ENCODE peak calls at places on chromosomes 12 and 14, in eight cellular contexts. G is HepG2; H is right lobe of liver; D is caudate nucleus; E is prostate gland; I is psoas muscle; N is CD8-positive, alpha-beta T cell; F is Peyer's patch. U is an unnamed sample.

GRCh38 chr12:112261559-112261958 is 120.7 kb downstream of the HECTD4 start:
- DNase-seq in G (peak), H (no peak), D (no peak), E (no peak), I (no peak), N (no peak), F (no peak), U (no peak)

GRCh38 chr12:9319842-9320173 is 111.6 kb upstream of the PZP start:
- DNase-seq in G (no peak), H (no peak), D (no peak), E (no peak), I (no peak), N (no peak), F (no peak), U (no peak)

GRCh38 chr12:3199551-3200031 is 122.4 kb downstream of the TSPAN9 start:
- DNase-seq in G (no peak), H (no peak), D (peak), E (no peak), I (no peak), N (no peak), F (no peak), U (no peak)

GRCh38 chr12:58888131-58888783 is 32.0 kb downstream of the LRIG3 start:
- DNase-seq in G (no peak), H (peak), D (peak), E (peak), I (peak), N (no peak), F (no peak), U (no peak)

GRCh38 chr12:94078138-94078723 is 70.1 kb upstream of the PLXNC1 start:
- DNase-seq in G (peak), H (no peak), D (no peak), E (no peak), I (no peak), N (no peak), F (no peak), U (no peak)

GRCh38 chr14:104290756-104291122 is 152.4 kb downstream of the KIF26A start:
- DNase-seq in G (no peak), H (peak), D (no peak), E (no peak), I (peak), N (no peak), F (no peak), U (peak)

GRCh38 chr14:61493239-61493638 is 171.9 kb downstream of the PRKCH start:
- DNase-seq in G (no peak), H (no peak), D (no peak), E (no peak), I (no peak), N (no peak), F (no peak), U (no peak)

GRCh38 chr14:100263141-100263540 is 24.2 kb downstream of the YY1 start:
- DNase-seq in G (no peak), H (no peak), D (no peak), E (no peak), I (no peak), N (no peak), F (no peak), U (no peak)

GRCh38 chr14:74085828-74086227 is 1.1 kb downstream of the LIN52 start:
- DNase-seq in G (no peak), H (no peak), D (no peak), E (no peak), I (no peak), N (no peak), F (no peak), U (no peak)

GRCh38 chr12:65822732-65823480 is 1.4 kb upstream of the HMGA2 start:
- DNase-seq in G (peak), H (no peak), D (no peak), E (no peak), I (no peak), N (no peak), F (no peak), U (no peak)

GRCh38 chr12:80353254-80353653 is 90.8 kb upstream of the PTPRQ start:
- DNase-seq in G (peak), H (no peak), D (no peak), E (no peak), I (no peak), N (no peak), F (no peak), U (no peak)

GRCh38 chr12:68675098-68675842 is 11.5 kb upstream of the NUP107 start:
- DNase-seq in G (no peak), H (no peak), D (no peak), E (no peak), I (no peak), N (peak), F (peak), U (no peak)

GRCh38 chr12:24852420-24852819 is 96.5 kb downstream of the BCAT1 start:
- DNase-seq in G (no peak), H (no peak), D (no peak), E (no peak), I (no peak), N (no peak), F (no peak), U (no peak)
- H3K27ac ChIP-seq in G (no peak), H (no peak), D (no peak), E (no peak), I (no peak), N (no peak), F (no peak), U (no peak)

DNA sequence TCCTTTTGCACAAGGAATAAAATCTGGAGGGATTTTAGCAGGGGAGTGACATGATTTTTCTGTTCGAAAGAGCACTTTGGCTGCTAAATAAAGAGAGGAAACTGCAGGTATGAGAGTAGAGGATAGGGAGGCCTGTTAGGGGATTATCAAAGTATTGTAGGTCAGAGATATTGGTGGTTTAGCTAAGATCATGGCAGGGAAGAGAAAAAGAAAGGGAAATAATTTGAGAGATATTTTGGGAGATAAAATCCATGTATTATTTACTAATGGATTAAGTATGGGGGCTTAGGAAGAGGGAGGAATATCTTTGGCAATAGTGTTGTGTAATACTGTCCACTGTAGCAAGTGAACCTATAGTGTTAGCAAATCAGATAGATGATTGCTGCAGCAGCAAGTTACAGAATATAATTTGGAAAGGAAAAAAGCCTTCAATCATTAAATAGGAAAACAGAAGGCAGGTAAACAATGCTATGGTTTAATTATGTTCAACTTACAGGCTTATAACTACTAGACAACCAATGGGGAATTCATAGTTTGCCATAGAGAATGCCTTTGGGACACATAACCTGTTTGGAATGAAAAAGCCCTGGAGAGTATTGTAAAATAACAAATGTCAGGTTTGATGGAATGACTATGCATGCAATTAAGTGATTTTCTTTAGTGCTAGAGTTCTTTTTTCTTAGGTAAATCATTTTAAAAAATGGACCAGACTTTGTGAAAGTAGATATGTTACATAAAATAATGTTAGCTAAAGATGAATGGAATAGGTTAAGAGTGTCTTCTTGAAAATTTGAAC is 50.5 kb downstream of the ADIPOR2 start:
- DNase-seq in G (peak), H (no peak), D (no peak), E (no peak), I (no peak), N (no peak), F (no peak), U (no peak)
- H3K27ac ChIP-seq in G (peak), H (no peak), D (no peak), E (peak), I (peak), N (no peak), F (no peak), U (no peak)

DNA sequence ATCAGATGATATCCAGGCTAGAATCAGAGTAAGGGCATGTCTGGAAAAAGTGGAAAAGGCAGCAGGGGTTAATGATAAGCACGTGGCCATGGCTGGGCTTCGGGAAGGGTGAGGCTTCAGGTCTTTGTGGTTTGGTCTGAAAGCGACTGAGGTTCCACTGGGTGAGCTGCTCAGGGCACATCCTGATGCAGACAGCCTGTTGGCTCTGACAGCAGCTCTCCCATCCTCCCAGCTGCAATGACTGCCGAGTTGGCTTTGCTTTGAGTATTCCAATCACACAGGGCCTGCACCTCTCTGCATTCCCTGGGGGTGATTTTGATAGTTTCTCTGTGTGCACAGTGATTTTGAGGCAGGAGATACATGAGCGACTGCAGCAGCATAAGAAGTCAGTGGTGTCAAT is 390.7 kb downstream of the APAF1 start:
- DNase-seq in G (no peak), H (no peak), D (no peak), E (no peak), I (no peak), N (no peak), F (no peak), U (no peak)
- H3K27ac ChIP-seq in G (no peak), H (no peak), D (peak), E (no peak), I (no peak), N (no peak), F (no peak), U (no peak)

GRCh38 chr14:105477659-105478623 is 3.3 kb downstream of the CRIP2 start:
- DNase-seq in G (no peak), H (no peak), D (no peak), E (no peak), I (no peak), N (peak), F (peak), U (no peak)

GRCh38 chr14:105475916-105476845 is 1.6 kb downstream of the CRIP2 start:
- DNase-seq in G (peak), H (peak), D (peak), E (no peak), I (peak), N (no peak), F (no peak), U (no peak)

GRCh38 chr14:105475269-105475915 is 771 bp downstream of the CRIP2 start:
- DNase-seq in G (no peak), H (peak), D (no peak), E (no peak), I (no peak), N (no peak), F (no peak), U (no peak)

GRCh38 chr14:105478624-105479305 is 4.1 kb downstream of the CRIP2 start:
- DNase-seq in G (no peak), H (no peak), D (no peak), E (no peak), I (no peak), N (no peak), F (no peak), U (no peak)

GRCh38 chr14:105476937-105477658 is 2.5 kb downstream of the CRIP2 start:
- DNase-seq in G (no peak), H (no peak), D (no peak), E (no peak), I (no peak), N (no peak), F (no peak), U (no peak)
- H3K27ac ChIP-seq in G (peak), H (peak), D (peak), E (peak), I (peak), N (no peak), F (peak), U (peak)

GRCh38 chr12:51817027-51817953 is 31.2 kb downstream of the FIGNL2 start:
- DNase-seq in G (no peak), H (no peak), D (no peak), E (no peak), I (peak), N (no peak), F (no peak), U (peak)

GRCh38 chr12:51812871-51813270 is 35.6 kb downstream of the FIGNL2 start:
- DNase-seq in G (no peak), H (no peak), D (no peak), E (no peak), I (no peak), N (no peak), F (no peak), U (no peak)

GRCh38 chr12:51813931-51814310 is 34.6 kb downstream of the FIGNL2 start:
- DNase-seq in G (no peak), H (no peak), D (no peak), E (no peak), I (no peak), N (no peak), F (no peak), U (no peak)

GRCh38 chr12:51815571-51815970 is 32.9 kb downstream of the FIGNL2 start:
- DNase-seq in G (no peak), H (no peak), D (no peak), E (no peak), I (peak), N (no peak), F (no peak), U (no peak)

GRCh38 chr12:51814311-51815088 is 34.0 kb downstream of the FIGNL2 start:
- DNase-seq in G (peak), H (peak), D (peak), E (peak), I (peak), N (peak), F (peak), U (peak)
- H3K27ac ChIP-seq in G (no peak), H (peak), D (peak), E (peak), I (peak), N (peak), F (peak), U (peak)

GRCh38 chr14:96235426-96235825 is 20.6 kb upstream of the BDKRB1 start:
- DNase-seq in G (no peak), H (no peak), D (no peak), E (no peak), I (no peak), N (no peak), F (no peak), U (no peak)
- H3K27ac ChIP-seq in G (no peak), H (no peak), D (no peak), E (no peak), I (no peak), N (no peak), F (no peak), U (no peak)

DNA sequence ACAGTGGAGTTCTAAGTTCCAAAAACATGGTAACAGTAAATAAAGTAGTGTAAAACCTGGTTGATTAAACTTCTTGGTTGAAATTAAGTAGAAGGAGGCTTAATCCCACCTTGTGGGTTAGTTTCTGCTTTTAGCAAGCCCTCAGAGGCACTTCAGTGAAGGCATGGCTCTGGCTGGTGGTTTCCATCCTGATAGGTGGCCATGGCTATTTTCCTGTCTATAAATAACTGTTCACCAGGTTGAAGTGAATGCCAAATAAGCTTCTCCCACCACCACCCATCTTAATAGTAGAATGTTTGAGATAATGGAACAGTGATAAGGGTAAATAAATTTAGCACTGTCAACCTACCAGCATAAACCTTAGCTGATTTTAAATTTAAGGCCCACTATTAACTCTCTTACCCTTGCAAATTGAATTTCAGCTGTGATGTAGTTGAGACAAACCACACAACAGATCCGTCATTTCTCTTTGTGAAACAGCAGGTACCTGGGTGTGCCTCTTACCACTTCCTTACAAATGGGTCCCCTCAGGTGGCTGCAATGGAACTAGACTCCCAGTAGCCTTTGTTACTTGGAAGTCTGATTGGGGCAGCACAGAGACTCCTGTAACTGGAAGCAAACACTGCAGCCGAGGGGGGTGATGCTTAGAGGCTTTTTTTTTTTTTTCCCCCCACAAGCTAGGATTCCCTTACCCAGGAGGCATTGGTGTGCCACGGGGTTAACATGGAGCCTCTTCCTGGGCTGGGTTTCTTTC is 41.4 kb downstream of the DAAM1 start:
- DNase-seq in G (no peak), H (no peak), D (no peak), E (no peak), I (no peak), N (no peak), F (no peak), U (no peak)
- H3K27ac ChIP-seq in G (no peak), H (no peak), D (no peak), E (no peak), I (no peak), N (no peak), F (no peak), U (no peak)

DNA sequence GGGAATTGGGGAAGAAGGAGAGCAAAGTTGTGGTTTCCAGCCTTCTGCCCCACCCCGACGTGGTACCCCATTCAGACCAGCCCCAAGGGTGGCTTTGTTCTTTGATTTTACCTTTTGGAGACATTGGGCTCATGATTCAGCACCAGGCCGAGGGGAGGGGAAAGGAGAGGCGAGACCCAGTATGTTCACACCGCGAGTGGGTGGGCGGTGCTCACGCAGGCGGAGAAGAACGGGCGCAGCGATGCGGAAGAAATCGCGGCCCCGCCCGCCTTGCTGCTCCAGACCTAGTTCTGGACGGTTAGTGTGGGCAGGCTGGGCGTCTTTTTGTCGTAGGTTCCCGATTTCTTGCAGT is 960 bp downstream of the ATL1 start:
- DNase-seq in G (no peak), H (peak), D (peak), E (peak), I (peak), N (no peak), F (peak), U (peak)
- H3K27ac ChIP-seq in G (no peak), H (no peak), D (peak), E (peak), I (peak), N (no peak), F (peak), U (peak)

GRCh38 chr12:116633515-116633914 is 74.3 kb downstream of the MAP1LC3B2 start:
- DNase-seq in G (no peak), H (no peak), D (no peak), E (no peak), I (no peak), N (no peak), F (no peak), U (no peak)

GRCh38 chr12:116630762-116631161 is 71.6 kb downstream of the MAP1LC3B2 start:
- DNase-seq in G (no peak), H (no peak), D (no peak), E (no peak), I (no peak), N (no peak), F (no peak), U (no peak)

GRCh38 chr12:116628989-116629388 is 69.8 kb downstream of the MAP1LC3B2 start:
- DNase-seq in G (no peak), H (no peak), D (no peak), E (no peak), I (no peak), N (no peak), F (no peak), U (no peak)

GRCh38 chr12:116629451-116629850 is 70.3 kb downstream of the MAP1LC3B2 start:
- DNase-seq in G (no peak), H (no peak), D (no peak), E (no peak), I (no peak), N (no peak), F (no peak), U (no peak)

DNA sequence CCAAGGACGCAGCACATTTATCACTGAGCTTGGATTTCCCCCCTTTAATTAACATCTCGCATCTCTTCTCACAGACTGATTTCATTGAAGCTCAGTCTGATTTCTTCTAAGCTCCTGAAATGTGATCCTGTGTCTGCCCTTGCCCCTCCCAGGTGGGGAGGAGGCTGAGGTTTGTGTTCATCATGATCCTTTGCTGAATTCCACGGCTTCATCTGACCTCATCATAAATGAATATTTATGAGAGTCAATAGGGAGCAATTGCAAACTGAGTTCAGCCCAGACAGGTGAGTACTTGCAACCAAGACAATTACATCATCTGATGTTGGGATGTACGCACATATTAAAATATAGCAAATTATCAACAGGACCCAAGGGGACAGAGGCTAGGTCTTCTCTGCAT is 72.4 kb downstream of the MAP1LC3B2 start:
- DNase-seq in G (no peak), H (no peak), D (no peak), E (no peak), I (no peak), N (no peak), F (no peak), U (no peak)
- H3K27ac ChIP-seq in G (no peak), H (no peak), D (no peak), E (no peak), I (no peak), N (no peak), F (no peak), U (no peak)

U was measured in upper lobe of right lung.